ENCODE peak calls at places on chromosomes 11 and 22, in four cellular contexts. One of them, this sample, is unnamed. For H3K79me2, the result is how much of the 10 kb centered on the place peaks cover.

GRCh38 chr11:8640305-8640932 is 42.0 kb downstream of the TRIM66 start:
- DNase-seq in H9: peak
- DNase-seq in H1: peak
- DNase-seq in mesendoderm: peak
- DNase-seq in this sample: no peak

GRCh38 chr11:10779086-10779485 is 28.0 kb downstream of the CTR9 start:
- DNase-seq in H9: no peak
- DNase-seq in H1: no peak
- DNase-seq in mesendoderm: no peak
- DNase-seq in this sample: no peak

GRCh38 chr11:1126491-1126926 is 31.2 kb upstream of the MUC5AC start:
- DNase-seq in H9: peak
- DNase-seq in H1: no peak
- DNase-seq in mesendoderm: no peak
- DNase-seq in this sample: no peak

GRCh38 chr11:69640260-69640994 is 529 bp upstream of the CCND1 start:
- DNase-seq in H9: peak
- DNase-seq in H1: no peak
- DNase-seq in mesendoderm: no peak
- DNase-seq in this sample: no peak

GRCh38 chr22:46070722-46071450 is 79.4 kb upstream of the PPARA start:
- DNase-seq in H9: peak
- DNase-seq in H1: peak
- DNase-seq in mesendoderm: peak
- DNase-seq in this sample: peak

GRCh38 chr11:114553642-114554041 is 6.0 kb downstream of the NXPE1 start:
- DNase-seq in H9: no peak
- DNase-seq in H1: no peak
- DNase-seq in mesendoderm: no peak
- DNase-seq in this sample: peak

GRCh38 chr11:2275334-2276279 is 5.2 kb upstream of the ASCL2 start:
- DNase-seq in H9: no peak
- DNase-seq in H1: peak
- DNase-seq in mesendoderm: no peak
- DNase-seq in this sample: no peak

GRCh38 chr11:46071091-46071490 is 50.2 kb downstream of the PHF21A start:
- DNase-seq in H9: no peak
- DNase-seq in H1: no peak
- DNase-seq in mesendoderm: no peak
- DNase-seq in this sample: no peak

GRCh38 chr22:25113316-25113721 is 86.3 kb upstream of the CRYBB3 start:
- DNase-seq in H9: no peak
- DNase-seq in H1: no peak
- DNase-seq in mesendoderm: peak
- DNase-seq in this sample: no peak

GRCh38 chr11:100557830-100558611 is 129.1 kb upstream of the ARHGAP42 start:
- DNase-seq in H9: no peak
- DNase-seq in H1: no peak
- DNase-seq in mesendoderm: no peak
- DNase-seq in this sample: no peak

GRCh38 chr22:40009953-40010751 is 15.4 kb downstream of the FAM83F start:
- DNase-seq in H9: no peak
- DNase-seq in H1: no peak
- DNase-seq in mesendoderm: no peak
- DNase-seq in this sample: no peak

GRCh38 chr11:22920939-22921565 is 60.8 kb upstream of the CCDC179 start:
- DNase-seq in H9: peak
- DNase-seq in H1: no peak
- DNase-seq in mesendoderm: peak
- DNase-seq in this sample: peak

GRCh38 chr11:112786886-112787530 is 174.2 kb upstream of the NCAM1 start:
- DNase-seq in H9: no peak
- DNase-seq in H1: no peak
- DNase-seq in mesendoderm: no peak
- DNase-seq in this sample: no peak

GRCh38 chr11:128565881-128566280 is 21.5 kb downstream of the ETS1 start:
- DNase-seq in H9: no peak
- DNase-seq in H1: no peak
- DNase-seq in mesendoderm: peak
- DNase-seq in this sample: no peak

GRCh38 chr11:100354736-100355135 is 332.4 kb upstream of the ARHGAP42 start:
- DNase-seq in H9: no peak
- DNase-seq in H1: no peak
- DNase-seq in mesendoderm: no peak
- DNase-seq in this sample: no peak

GRCh38 chr22:49812838-49813237 is 14.8 kb downstream of the BRD1 start:
- DNase-seq in H9: no peak
- DNase-seq in H1: no peak
- DNase-seq in mesendoderm: no peak
- DNase-seq in this sample: no peak

GRCh38 chr11:96187779-96188624 is 155.0 kb downstream of the MAML2 start:
- DNase-seq in H9: no peak
- DNase-seq in H1: no peak
- DNase-seq in mesendoderm: no peak
- DNase-seq in this sample: peak

GRCh38 chr11:12433571-12434061 is 56.2 kb downstream of the PARVA start:
- DNase-seq in H9: no peak
- DNase-seq in H1: no peak
- DNase-seq in mesendoderm: no peak
- DNase-seq in this sample: peak

GRCh38 chr11:11550534-11550933 is 71.3 kb downstream of the GALNT18 start:
- DNase-seq in H9: no peak
- DNase-seq in H1: no peak
- DNase-seq in mesendoderm: no peak
- DNase-seq in this sample: no peak

GRCh38 chr11:134794192-134794591 is 382.1 kb upstream of the B3GAT1 start:
- DNase-seq in H9: no peak
- DNase-seq in H1: no peak
- DNase-seq in mesendoderm: no peak
- DNase-seq in this sample: no peak

GRCh38 chr22:44068422-44069191 is 44.5 kb downstream of the PARVB start:
- DNase-seq in H9: no peak
- DNase-seq in H1: no peak
- DNase-seq in mesendoderm: no peak
- DNase-seq in this sample: peak

GRCh38 chr22:44067901-44068300 is 43.8 kb downstream of the PARVB start:
- DNase-seq in H9: no peak
- DNase-seq in H1: no peak
- DNase-seq in mesendoderm: no peak
- DNase-seq in this sample: no peak

GRCh38 chr22:44067033-44067432 is 42.9 kb downstream of the PARVB start:
- DNase-seq in H9: no peak
- DNase-seq in H1: no peak
- DNase-seq in mesendoderm: no peak
- DNase-seq in this sample: no peak

GRCh38 chr22:44063462-44064371 is 39.6 kb downstream of the PARVB start:
- DNase-seq in H9: no peak
- DNase-seq in H1: no peak
- DNase-seq in mesendoderm: no peak
- DNase-seq in this sample: no peak
- H3K79me2 ChIP-seq in H9: under half
- H3K79me2 ChIP-seq in H1: under half
- H3K79me2 ChIP-seq in mesendoderm: under half
- H3K79me2 ChIP-seq in this sample: under half

GRCh38 chr11:126608626-126609010 is 253.1 kb downstream of the ST3GAL4 start:
- DNase-seq in H9: no peak
- DNase-seq in H1: no peak
- DNase-seq in mesendoderm: no peak
- DNase-seq in this sample: no peak

GRCh38 chr11:126607374-126607773 is 251.9 kb downstream of the ST3GAL4 start:
- DNase-seq in H9: peak
- DNase-seq in H1: peak
- DNase-seq in mesendoderm: peak
- DNase-seq in this sample: peak

GRCh38 chr11:126611438-126611837 is 256.0 kb downstream of the ST3GAL4 start:
- DNase-seq in H9: no peak
- DNase-seq in H1: no peak
- DNase-seq in mesendoderm: no peak
- DNase-seq in this sample: no peak

GRCh38 chr11:126606484-126606883 is 251.0 kb downstream of the ST3GAL4 start:
- DNase-seq in H9: no peak
- DNase-seq in H1: no peak
- DNase-seq in mesendoderm: peak
- DNase-seq in this sample: no peak

GRCh38 chr11:126607776-126608625 is 252.5 kb downstream of the ST3GAL4 start:
- DNase-seq in H9: peak
- DNase-seq in H1: no peak
- DNase-seq in mesendoderm: no peak
- DNase-seq in this sample: no peak
- H2BK120ac ChIP-seq in H9: no peak
- H2BK120ac ChIP-seq in H1: no peak
- H2BK120ac ChIP-seq in mesendoderm: no peak
- H2BK120ac ChIP-seq in this sample: no peak

DNA sequence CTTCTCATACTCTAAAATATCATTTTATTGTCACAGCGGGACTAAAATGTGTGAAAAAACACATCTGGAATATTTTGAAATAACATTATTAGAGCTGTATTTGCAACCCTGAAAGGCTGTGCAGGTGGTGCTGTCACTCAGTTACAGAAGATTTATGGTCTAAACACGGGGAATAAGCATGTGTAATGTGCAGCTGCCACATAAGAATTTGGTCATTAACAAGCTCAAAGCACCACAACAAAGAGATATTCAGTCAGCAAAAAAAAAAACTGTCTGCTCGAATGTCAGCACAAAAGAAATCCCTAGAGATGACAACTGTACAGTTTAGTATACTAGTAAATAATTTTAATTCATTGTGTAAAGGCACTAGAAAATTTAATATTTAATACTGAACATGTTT is 31.3 kb downstream of the TMEM123 start:
- DNase-seq in H9: no peak
- DNase-seq in H1: no peak
- DNase-seq in mesendoderm: no peak
- DNase-seq in this sample: no peak
- H3K27ac ChIP-seq in H9: no peak
- H3K27ac ChIP-seq in H1: no peak
- H3K27ac ChIP-seq in mesendoderm: no peak
- H3K27ac ChIP-seq in this sample: no peak

DNA sequence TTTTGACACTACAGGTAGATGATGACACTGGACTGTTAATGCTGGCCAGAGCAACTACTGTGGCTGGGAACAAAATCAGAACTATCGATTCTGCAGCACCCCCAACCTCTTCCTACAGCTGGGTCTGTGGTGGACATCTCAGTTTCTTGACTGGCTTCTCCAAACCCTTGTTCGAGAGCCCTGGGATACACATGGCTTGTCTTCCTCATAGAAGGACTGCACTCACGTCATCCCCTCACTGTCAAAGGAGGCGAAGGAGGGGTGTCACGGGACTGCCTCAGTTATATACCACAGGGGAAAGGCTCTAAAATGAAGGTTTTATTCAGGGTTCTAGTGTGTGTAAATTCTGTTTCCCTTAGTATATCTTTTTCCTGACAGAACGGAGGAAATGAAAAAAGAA is 44.9 kb downstream of the PITPNB start:
- DNase-seq in H9: no peak
- DNase-seq in H1: no peak
- DNase-seq in mesendoderm: no peak
- DNase-seq in this sample: no peak
- H3K79me2 ChIP-seq in H9: under half
- H3K79me2 ChIP-seq in H1: under half
- H3K79me2 ChIP-seq in mesendoderm: under half
- H3K79me2 ChIP-seq in this sample: under half

DNA sequence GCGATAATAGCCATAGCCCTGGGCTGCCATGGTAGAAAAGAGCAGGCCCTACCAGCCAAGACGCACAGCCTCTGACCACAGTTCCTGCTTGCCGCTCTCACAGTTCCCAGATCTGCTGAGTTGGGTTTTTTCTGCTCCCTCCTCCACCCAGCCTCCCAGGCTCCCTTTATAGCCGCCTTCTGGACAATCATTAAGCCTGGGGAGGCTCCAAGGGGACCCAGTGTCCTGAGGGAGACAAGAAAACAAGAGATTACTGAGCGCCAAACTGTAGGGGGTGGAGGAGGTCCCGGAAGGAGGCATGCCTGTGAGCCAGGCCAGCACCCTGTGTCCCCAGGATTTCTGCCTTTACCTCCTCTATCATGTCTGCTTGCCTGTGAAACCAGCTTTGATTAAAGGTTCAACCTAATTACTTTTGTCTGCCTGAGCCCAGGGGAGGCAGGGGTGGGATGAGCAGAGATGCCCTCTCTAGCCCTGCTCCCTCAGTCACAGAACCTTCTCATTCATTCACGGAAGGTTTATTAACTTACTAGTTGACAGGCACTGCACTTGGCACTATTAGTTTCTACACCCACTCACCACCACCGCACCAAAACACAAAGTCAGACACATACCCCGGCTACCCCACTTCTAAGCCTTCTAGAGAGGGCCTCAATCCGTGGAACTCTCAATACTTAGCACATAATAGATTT is 1.2 kb downstream of the SLC37A4 start:
- DNase-seq in H9: no peak
- DNase-seq in H1: no peak
- DNase-seq in mesendoderm: peak
- DNase-seq in this sample: no peak
- H2BK120ac ChIP-seq in H9: no peak
- H2BK120ac ChIP-seq in H1: no peak
- H2BK120ac ChIP-seq in mesendoderm: no peak
- H2BK120ac ChIP-seq in this sample: peak

GRCh38 chr11:62546244-62546936 is at the start of gene AHNAK:
- DNase-seq in H9: peak
- DNase-seq in H1: peak
- DNase-seq in mesendoderm: peak
- DNase-seq in this sample: peak
- H3K27ac ChIP-seq in H9: no peak
- H3K27ac ChIP-seq in H1: no peak
- H3K27ac ChIP-seq in mesendoderm: peak
- H3K27ac ChIP-seq in this sample: peak

GRCh38 chr11:59180907-59181306 is 9.0 kb downstream of the DTX4 start:
- DNase-seq in H9: no peak
- DNase-seq in H1: no peak
- DNase-seq in mesendoderm: no peak
- DNase-seq in this sample: no peak

GRCh38 chr11:59181746-59182456 is 10.0 kb downstream of the DTX4 start:
- DNase-seq in H9: no peak
- DNase-seq in H1: peak
- DNase-seq in mesendoderm: no peak
- DNase-seq in this sample: no peak

GRCh38 chr11:59178401-59178800 is 6.5 kb downstream of the DTX4 start:
- DNase-seq in H9: no peak
- DNase-seq in H1: no peak
- DNase-seq in mesendoderm: no peak
- DNase-seq in this sample: no peak

GRCh38 chr11:59180168-59180567 is 8.2 kb downstream of the DTX4 start:
- DNase-seq in H9: no peak
- DNase-seq in H1: no peak
- DNase-seq in mesendoderm: no peak
- DNase-seq in this sample: no peak

DNA sequence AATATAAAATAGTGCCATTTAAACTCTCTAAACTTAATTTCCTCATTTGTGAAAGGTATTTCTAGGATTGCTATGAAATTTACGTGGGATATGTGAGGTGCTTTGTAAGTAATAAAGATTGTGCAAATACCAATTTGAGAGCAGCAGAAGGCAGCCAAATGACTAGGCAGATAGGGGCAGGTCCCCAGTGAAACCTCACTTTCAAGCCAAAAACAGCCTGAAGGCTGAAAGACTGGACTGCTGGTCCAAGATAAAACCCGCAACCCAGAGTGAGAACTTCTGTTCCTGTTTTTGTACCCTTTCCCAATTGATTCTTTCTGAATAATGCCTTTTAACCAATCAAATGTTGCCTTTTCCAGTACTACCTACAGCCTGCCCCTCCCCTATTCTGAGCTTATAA is 7.2 kb downstream of the DTX4 start:
- DNase-seq in H9: no peak
- DNase-seq in H1: no peak
- DNase-seq in mesendoderm: no peak
- DNase-seq in this sample: peak
- H3K79me2 ChIP-seq in H9: under half
- H3K79me2 ChIP-seq in H1: under half
- H3K79me2 ChIP-seq in mesendoderm: under half
- H3K79me2 ChIP-seq in this sample: under half

This sample was measured in trophoblast cell.